ENCODE peak calls at places on chromosomes 2 and 18, in four cellular contexts. A, Y, N and Q are unnamed samples.

GRCh38 chr2:188235364-188235763 is 56.3 kb upstream of the GULP1 start:
- DNase-seq in A (no peak), N (no peak), Y (no peak), Q (peak)

GRCh38 chr18:10081477-10081876 is 167.7 kb downstream of the VAPA start:
- DNase-seq in N (peak), Y (no peak), A (peak), Q (no peak)

GRCh38 chr2:227903395-227903794 is 32.0 kb downstream of the DAW1 start:
- DNase-seq in Y (no peak), A (no peak), N (no peak), Q (no peak)

GRCh38 chr2:23549051-23549450 is 164.1 kb downstream of the KLHL29 start:
- DNase-seq in A (no peak), N (no peak), Y (no peak), Q (no peak)

GRCh38 chr18:37346048-37346447 is 219.6 kb downstream of the CELF4 start:
- DNase-seq in N (no peak), Y (no peak), A (no peak), Q (no peak)

GRCh38 chr2:105929506-105929905 is 184.8 kb downstream of the NCK2 start:
- DNase-seq in A (no peak), Y (peak), N (no peak), Q (no peak)

GRCh38 chr2:20135631-20136050 is 84.2 kb upstream of the LAPTM4A start:
- DNase-seq in A (peak), Y (peak), N (peak), Q (peak)

GRCh38 chr2:198756166-198756565 is 701.6 kb downstream of the SATB2 start:
- DNase-seq in Y (no peak), N (peak), A (no peak), Q (no peak)

GRCh38 chr2:206080927-206081326 is 5.0 kb downstream of the INO80D start:
- DNase-seq in N (no peak), A (no peak), Y (no peak), Q (no peak)

GRCh38 chr2:173218331-173219056 is 136.2 kb upstream of the CDCA7 start:
- DNase-seq in A (no peak), Y (no peak), N (peak), Q (no peak)

GRCh38 chr18:79093986-79094385 is 24.8 kb downstream of the ATP9B start:
- DNase-seq in A (no peak), Y (no peak), N (no peak), Q (no peak)

GRCh38 chr18:68441241-68441640 is 273.7 kb downstream of the TMX3 start:
- DNase-seq in Y (no peak), N (no peak), A (no peak), Q (no peak)

GRCh38 chr2:137659616-137660015 is 304.7 kb upstream of the HNMT start:
- DNase-seq in N (no peak), Y (no peak), A (no peak), Q (no peak)

GRCh38 chr2:119407430-119408220 is 24.0 kb upstream of the TMEM37 start:
- DNase-seq in N (peak), Y (no peak), A (peak), Q (no peak)
- TF ChIP-seq CTCF in N (peak), Y (peak), A (peak), Q (peak)

DNA sequence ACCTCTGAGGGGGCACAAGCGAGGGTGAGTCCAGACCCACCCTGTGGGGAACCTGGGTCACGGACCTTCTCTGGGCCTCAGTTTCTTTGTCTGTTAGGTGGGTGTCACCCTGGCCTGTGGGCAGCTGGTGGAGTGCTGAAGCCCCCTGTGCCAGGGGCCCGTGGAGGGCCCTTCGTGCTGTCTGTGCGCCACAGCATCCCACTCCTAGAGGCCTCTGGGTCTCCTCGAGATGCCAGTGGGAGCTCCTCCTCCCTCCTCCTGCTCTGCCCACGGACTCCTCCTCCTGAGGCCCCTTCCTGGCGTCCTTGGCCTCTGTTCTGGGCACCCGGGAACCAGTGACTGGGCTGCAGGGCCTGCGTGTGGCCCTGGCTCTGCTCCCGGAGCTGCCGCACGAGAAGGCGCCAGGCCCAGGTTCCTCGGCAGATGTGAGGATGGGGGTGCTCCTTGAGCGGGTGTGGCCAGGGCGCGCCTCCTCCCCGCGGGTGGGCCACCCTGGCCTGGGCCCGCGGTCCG is 6.1 kb upstream of the NEU4 start:
- DNase-seq in A (peak), Y (no peak), N (no peak), Q (no peak)
- H3K4me3 ChIP-seq in A (no peak), Y (no peak), N (no peak), Q (no peak)

DNA sequence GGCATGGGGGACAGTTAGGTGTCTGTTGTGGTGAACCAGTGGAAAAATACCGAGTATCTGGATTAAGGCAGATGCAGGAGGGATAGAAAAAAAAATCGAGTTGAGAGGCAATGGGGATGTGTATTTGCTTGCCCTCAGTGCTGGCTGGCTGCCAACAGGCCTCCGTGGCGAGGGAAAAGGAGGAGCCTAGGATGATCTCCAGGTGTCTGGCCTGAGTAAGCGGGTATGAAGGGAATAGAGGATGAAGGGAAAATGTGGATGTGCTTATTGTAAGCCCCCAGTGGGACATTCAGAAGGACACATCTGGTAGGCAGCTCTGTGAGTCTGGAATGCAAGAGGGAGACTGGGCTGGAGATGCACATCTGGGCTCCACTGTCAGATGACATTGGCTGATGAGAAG is 22.8 kb downstream of the KCNS3 start:
- DNase-seq in N (peak), Y (no peak), A (no peak), Q (no peak)
- TF ChIP-seq CTCF in N (no peak), Y (no peak), A (no peak), Q (no peak)

GRCh38 chr18:910247-910646 is 5.6 kb downstream of the ADCYAP1 start:
- DNase-seq in N (no peak), A (no peak), Y (no peak), Q (no peak)

GRCh38 chr18:907880-908512 is 3.3 kb downstream of the ADCYAP1 start:
- DNase-seq in Y (no peak), A (no peak), N (no peak), Q (no peak)

GRCh38 chr18:907171-907879 is 2.7 kb downstream of the ADCYAP1 start:
- DNase-seq in N (no peak), A (peak), Y (no peak), Q (no peak)

GRCh38 chr18:911025-911424 is 6.4 kb downstream of the ADCYAP1 start:
- DNase-seq in A (no peak), N (no peak), Y (no peak), Q (no peak)

DNA sequence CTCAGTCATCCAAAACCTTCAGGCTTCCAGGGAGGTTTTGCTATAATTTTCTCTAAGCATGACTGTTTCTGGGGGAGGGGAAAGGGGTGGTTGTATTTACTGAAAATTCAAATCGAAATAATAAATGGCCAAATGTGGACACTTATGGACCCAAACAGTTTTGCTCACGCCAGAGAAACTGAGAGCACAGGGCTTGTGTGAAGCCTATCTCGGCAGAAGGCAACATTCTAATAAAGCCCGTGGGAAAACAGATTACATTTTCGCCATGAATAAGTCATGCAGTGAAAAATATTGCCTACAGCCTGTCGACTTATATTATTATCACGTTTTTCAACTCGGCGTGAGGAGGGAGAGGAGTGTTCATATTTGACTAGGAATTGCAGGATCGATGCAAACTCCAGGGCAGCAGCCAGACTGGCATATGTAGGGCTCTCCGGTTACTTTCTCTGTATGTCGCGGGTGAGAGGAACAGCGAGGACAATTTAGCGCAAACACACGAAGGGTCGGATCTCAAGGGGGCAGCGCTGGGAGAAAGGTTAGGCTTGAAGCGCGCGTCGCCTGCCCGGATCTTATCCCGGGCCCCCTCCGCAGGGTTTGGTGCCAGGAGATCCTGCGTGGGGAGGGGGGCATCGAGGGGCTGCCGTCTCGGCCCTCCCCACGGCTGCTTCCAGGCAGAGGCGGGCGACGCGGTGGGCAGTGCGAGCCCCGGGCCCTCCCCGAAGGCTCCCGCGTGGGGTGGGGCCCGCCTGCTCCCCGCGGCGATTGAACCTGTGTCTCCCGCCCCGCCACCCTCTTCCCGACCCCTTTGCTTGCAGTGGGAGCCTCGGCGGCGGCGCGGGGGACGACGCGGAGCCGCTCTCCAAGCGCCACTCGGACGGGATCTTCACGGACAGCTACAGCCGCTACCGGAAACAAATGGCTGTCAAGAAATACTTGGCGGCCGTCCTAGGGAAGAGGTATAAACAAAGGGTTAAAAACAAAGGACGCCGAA is 4.3 kb downstream of the ADCYAP1 start:
- DNase-seq in Y (no peak), N (no peak), A (no peak), Q (no peak)
- H3K4me3 ChIP-seq in Y (no peak), N (peak), A (no peak), Q (no peak)

DNA sequence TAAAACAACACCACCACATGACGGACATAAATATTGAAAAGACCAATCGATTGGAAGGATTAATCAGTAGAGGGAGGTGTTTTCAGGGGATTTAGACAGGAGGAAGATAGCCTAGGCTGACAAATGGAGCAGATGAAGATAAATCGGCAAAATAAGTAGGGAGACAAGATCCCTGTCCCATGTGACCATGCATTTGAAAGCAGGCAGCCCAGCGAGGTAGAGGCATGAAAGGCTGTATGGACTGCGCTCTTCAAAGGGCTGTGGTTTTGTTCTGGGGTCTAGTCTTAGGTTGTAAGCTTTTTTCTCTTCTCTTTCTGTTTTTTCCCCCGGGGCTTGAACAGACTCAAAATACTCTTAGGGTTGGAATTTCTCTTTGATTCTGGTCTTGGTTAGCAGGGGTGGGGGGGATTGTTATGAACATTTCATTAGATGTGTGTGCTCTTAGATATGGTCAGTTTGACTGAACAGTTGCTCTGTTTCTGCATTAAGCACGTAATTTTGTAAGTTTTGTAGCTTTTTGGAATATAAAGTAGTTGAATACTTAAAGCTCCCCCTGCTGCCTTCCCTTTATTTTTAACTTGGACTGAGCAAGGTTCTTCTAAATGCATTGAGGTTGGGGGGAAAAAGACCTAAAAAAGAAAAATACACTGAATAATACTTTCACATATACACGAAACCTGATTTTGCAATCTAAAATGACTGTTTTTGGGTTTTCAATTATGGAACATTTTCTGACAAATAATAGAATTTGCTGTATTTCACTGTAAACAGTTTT is 32.2 kb downstream of the ZNF532 start:
- DNase-seq in Y (no peak), A (no peak), N (no peak), Q (no peak)
- TF ChIP-seq CTCF in Y (no peak), A (no peak), N (no peak), Q (no peak)

GRCh38 chr2:86102157-86102556 is 3.5 kb downstream of the POLR1A start:
- DNase-seq in Y (no peak), A (no peak), N (no peak), Q (no peak)
- H3K4me3 ChIP-seq in Y (no peak), A (no peak), N (no peak), Q (no peak)

GRCh38 chr2:177392373-177393246 is at the start of gene AGPS:
- DNase-seq in A (peak), Y (peak), N (peak), Q (peak)
- TF ChIP-seq CTCF in A (no peak), Y (peak), N (peak), Q (no peak)

GRCh38 chr2:145066795-145067194 is 546.9 kb upstream of the ZEB2 start:
- DNase-seq in N (no peak), A (no peak), Y (no peak), Q (no peak)
- H3K4me3 ChIP-seq in N (no peak), A (no peak), Y (no peak), Q (no peak)